ENCODE peak calls at places on chromosomes 3 and 15, in ten cellular contexts. B, L, T, V, O, P, R, N, J and Z are unnamed samples.

GRCh38 chr15:41838400-41838897 is at the start of gene PLA2G4B:
- DNase-seq in B (no peak), L (no peak), T (peak), V (peak), O (no peak), P (no peak), R (no peak), N (no peak), J (no peak), Z (no peak)

GRCh38 chr3:182605882-182606611 is 187.3 kb upstream of the ATP11B start:
- DNase-seq in B (no peak), L (no peak), T (no peak), V (no peak), O (no peak), P (no peak), R (no peak), N (no peak), J (no peak), Z (no peak)

GRCh38 chr3:126539558-126540250 is 15.7 kb downstream of the CHST13 start:
- DNase-seq in B (no peak), L (no peak), T (no peak), V (peak), O (peak), P (no peak), R (peak), N (no peak), J (no peak), Z (no peak)

GRCh38 chr3:70988111-70988510 is 595.4 kb downstream of the FOXP1 start:
- DNase-seq in B (no peak), L (no peak), T (no peak), V (no peak), O (no peak), P (no peak), R (no peak), N (no peak), J (no peak), Z (no peak)

GRCh38 chr15:83113881-83114280 is 6.4 kb downstream of the TM6SF1 start:
- DNase-seq in B (no peak), L (no peak), T (no peak), V (no peak), O (no peak), P (no peak), R (no peak), N (no peak), J (no peak), Z (no peak)

GRCh38 chr3:45188714-45189659 is 37.1 kb downstream of the TMEM158 start:
- DNase-seq in B (peak), L (no peak), T (no peak), V (no peak), O (no peak), P (no peak), R (peak), N (no peak), J (no peak), Z (no peak)

GRCh38 chr3:173548261-173548660 is 150.7 kb downstream of the NLGN1 start:
- DNase-seq in B (peak), L (no peak), T (no peak), V (no peak), O (no peak), P (no peak), R (no peak), N (no peak), J (no peak), Z (no peak)

GRCh38 chr15:84034831-84035753 is 200.5 kb upstream of the GOLGA6L4 start:
- DNase-seq in B (peak), L (no peak), T (no peak), V (no peak), O (peak), P (no peak), R (no peak), N (peak), J (no peak), Z (no peak)

GRCh38 chr3:48268936-48269551 is 28.1 kb downstream of the ZNF589 start:
- DNase-seq in B (no peak), L (no peak), T (no peak), V (no peak), O (no peak), P (no peak), R (no peak), N (no peak), J (no peak), Z (no peak)

GRCh38 chr3:38843898-38844297 is 27.9 kb upstream of the SCN10A start:
- DNase-seq in B (peak), L (no peak), T (no peak), V (no peak), O (no peak), P (no peak), R (no peak), N (peak), J (no peak), Z (no peak)

GRCh38 chr15:40420793-40421192 is 15.2 kb downstream of the IVD start:
- DNase-seq in B (no peak), L (no peak), T (no peak), V (peak), O (no peak), P (peak), R (no peak), N (no peak), J (no peak), Z (no peak)

GRCh38 chr15:44735482-44736260 is 657 bp upstream of the TRIM69 start:
- DNase-seq in B (peak), L (no peak), T (peak), V (no peak), O (no peak), P (peak), R (peak), N (no peak), J (no peak), Z (no peak)

GRCh38 chr3:9600597-9600996 is 47.0 kb upstream of the LHFPL4 start:
- DNase-seq in B (no peak), L (no peak), T (no peak), V (peak), O (no peak), P (peak), R (no peak), N (peak), J (no peak), Z (no peak)

GRCh38 chr3:178795349-178795748 is 259.1 kb downstream of the KCNMB2 start:
- DNase-seq in B (no peak), L (no peak), T (no peak), V (no peak), O (peak), P (no peak), R (no peak), N (no peak), J (no peak), Z (no peak)

GRCh38 chr15:41474436-41474835 is 19.2 kb upstream of the ITPKA start:
- DNase-seq in B (no peak), L (no peak), T (no peak), V (no peak), O (no peak), P (no peak), R (no peak), N (no peak), J (no peak), Z (no peak)

GRCh38 chr3:29279830-29280229 is 1.0 kb upstream of the RBMS3 start:
- DNase-seq in B (peak), L (no peak), T (peak), V (no peak), O (no peak), P (peak), R (no peak), N (no peak), J (no peak), Z (no peak)

GRCh38 chr15:75696303-75696657 is 16.4 kb downstream of the CSPG4 start:
- DNase-seq in B (no peak), L (no peak), T (no peak), V (no peak), O (no peak), P (peak), R (no peak), N (no peak), J (no peak), Z (no peak)

GRCh38 chr3:73432021-73432722 is 192.6 kb downstream of the PDZRN3 start:
- DNase-seq in B (peak), L (no peak), T (no peak), V (no peak), O (peak), P (peak), R (peak), N (peak), J (no peak), Z (no peak)

GRCh38 chr15:63402498-63403253 is 21.0 kb upstream of the CA12 start:
- DNase-seq in B (peak), L (peak), T (no peak), V (no peak), O (no peak), P (no peak), R (no peak), N (peak), J (no peak), Z (no peak)

GRCh38 chr3:59444293-59444671 is 394.5 kb upstream of the CFAP20DC start:
- DNase-seq in B (no peak), L (peak), T (no peak), V (no peak), O (no peak), P (no peak), R (no peak), N (no peak), J (no peak), Z (no peak)

GRCh38 chr15:78808550-78808949 is 2.7 kb downstream of the ADAMTS7 start:
- DNase-seq in B (no peak), L (no peak), T (no peak), V (no peak), O (peak), P (no peak), R (no peak), N (peak), J (no peak), Z (no peak)

GRCh38 chr15:37093480-37094410 is 6.6 kb downstream of the MEIS2 start:
- DNase-seq in B (peak), L (no peak), T (no peak), V (no peak), O (peak), P (peak), R (peak), N (no peak), J (no peak), Z (no peak)

GRCh38 chr3:172524611-172525010 is 1.4 kb upstream of the TNFSF10 start:
- DNase-seq in B (no peak), L (no peak), T (no peak), V (no peak), O (no peak), P (no peak), R (no peak), N (no peak), J (no peak), Z (no peak)

GRCh38 chr3:129632977-129633376 is 26.5 kb upstream of the PLXND1 start:
- DNase-seq in B (no peak), L (no peak), T (no peak), V (no peak), O (peak), P (no peak), R (no peak), N (no peak), J (no peak), Z (no peak)

GRCh38 chr3:37130984-37131975 is 43.1 kb downstream of the LRRFIP2 start:
- DNase-seq in B (no peak), L (no peak), T (no peak), V (no peak), O (no peak), P (no peak), R (no peak), N (no peak), J (no peak), Z (no peak)

GRCh38 chr3:24640330-24640877 is 145.8 kb upstream of the THRB start:
- DNase-seq in B (peak), L (no peak), T (no peak), V (no peak), O (no peak), P (no peak), R (no peak), N (peak), J (no peak), Z (no peak)

GRCh38 chr3:120182613-120183524 is 88.6 kb upstream of the GSK3B start:
- DNase-seq in B (peak), L (no peak), T (no peak), V (no peak), O (no peak), P (no peak), R (no peak), N (peak), J (no peak), Z (no peak)

DNA sequence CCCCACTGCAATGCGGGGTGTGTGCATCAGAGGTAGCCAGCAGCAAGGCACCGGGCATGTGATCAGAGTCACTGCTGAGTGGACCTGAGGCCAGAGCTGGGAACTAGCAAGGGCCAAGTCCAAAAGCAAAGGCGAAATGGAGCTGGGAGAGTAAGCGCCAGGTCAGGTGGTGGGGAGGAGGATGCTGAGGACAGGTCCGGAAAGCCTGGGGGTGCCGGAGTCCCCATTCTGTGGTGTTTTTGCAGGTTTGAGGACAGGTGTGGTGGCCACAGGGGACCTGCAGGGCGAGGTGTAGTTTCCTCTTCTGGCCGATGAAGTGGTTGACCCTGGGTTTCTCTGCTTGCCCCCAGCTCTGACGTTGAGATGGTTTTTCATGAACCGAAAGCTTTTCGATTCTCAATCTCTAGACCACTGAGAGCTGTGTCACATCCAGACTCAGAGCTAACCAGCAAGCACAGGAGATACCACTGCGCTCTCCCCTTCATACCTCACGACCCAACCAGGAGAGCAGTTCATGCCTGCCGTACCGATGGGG is 35.0 kb upstream of the HES1 start:
- DNase-seq in B (no peak), L (no peak), T (no peak), V (no peak), O (no peak), P (no peak), R (no peak), N (no peak), J (no peak), Z (no peak)
- H3K27ac ChIP-seq in B (no peak), L (no peak), T (no peak), V (no peak), O (no peak), P (no peak), R (no peak), N (peak), J (no peak), Z (no peak)

GRCh38 chr3:170689218-170689874 is 103.5 kb upstream of the SLC7A14 start:
- DNase-seq in B (peak), L (no peak), T (no peak), V (peak), O (peak), P (peak), R (no peak), N (peak), J (no peak), Z (no peak)
- H3K27ac ChIP-seq in B (peak), L (no peak), T (peak), V (peak), O (no peak), P (no peak), R (no peak), N (peak), J (peak), Z (no peak)

DNA sequence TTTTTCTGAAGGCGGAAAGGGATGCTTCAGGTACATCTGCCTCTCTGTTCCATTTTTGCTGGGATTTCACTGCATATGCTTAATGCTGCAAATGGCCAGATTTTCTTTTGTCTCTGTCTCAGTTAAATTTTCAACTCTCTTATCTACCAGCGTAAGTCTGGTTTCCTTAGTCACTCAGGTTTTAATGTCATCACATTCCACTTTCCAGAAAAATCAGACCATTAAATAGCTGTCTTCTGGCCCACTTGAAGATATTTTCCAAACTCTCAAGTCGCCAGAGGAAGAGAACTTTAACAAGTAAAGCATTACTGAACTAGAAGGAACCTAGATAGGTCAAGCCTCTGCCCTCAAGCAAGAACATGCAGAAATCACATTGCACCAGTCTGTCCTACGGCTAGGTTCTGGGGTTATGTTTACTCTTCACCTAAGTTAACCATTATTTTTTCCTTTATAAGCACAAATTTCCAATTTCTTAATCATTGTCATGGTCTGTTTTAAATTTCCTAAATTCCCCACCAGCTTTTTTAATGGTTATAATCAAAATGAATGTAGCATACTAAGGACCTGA is 26.5 kb downstream of the AVEN start:
- DNase-seq in B (no peak), L (no peak), T (no peak), V (no peak), O (no peak), P (no peak), R (no peak), N (no peak), J (no peak), Z (no peak)
- H3K27ac ChIP-seq in B (no peak), L (no peak), T (no peak), V (no peak), O (no peak), P (no peak), R (no peak), N (no peak), J (no peak), Z (no peak)

GRCh38 chr3:42115223-42115622 is 24.1 kb downstream of the TRAK1 start:
- DNase-seq in B (no peak), L (no peak), T (peak), V (peak), O (no peak), P (peak), R (no peak), N (no peak), J (no peak), Z (no peak)
- H3K27ac ChIP-seq in B (no peak), L (no peak), T (peak), V (no peak), O (no peak), P (no peak), R (no peak), N (no peak), J (no peak), Z (no peak)

GRCh38 chr15:31852933-31853332 is 177.4 kb upstream of the CHRNA7 start:
- DNase-seq in B (no peak), L (no peak), T (no peak), V (no peak), O (no peak), P (no peak), R (no peak), N (no peak), J (no peak), Z (no peak)
- H3K27ac ChIP-seq in B (no peak), L (no peak), T (no peak), V (no peak), O (peak), P (no peak), R (no peak), N (no peak), J (peak), Z (no peak)

GRCh38 chr15:80969316-80969715 is 20.3 kb downstream of the MESD start:
- DNase-seq in B (no peak), L (no peak), T (no peak), V (no peak), O (peak), P (no peak), R (no peak), N (no peak), J (no peak), Z (no peak)

GRCh38 chr15:80970018-80970657 is 19.5 kb downstream of the MESD start:
- DNase-seq in B (peak), L (peak), T (peak), V (no peak), O (peak), P (peak), R (peak), N (peak), J (peak), Z (peak)

GRCh38 chr15:80966431-80967197 is 23.0 kb downstream of the MESD start:
- DNase-seq in B (no peak), L (no peak), T (no peak), V (no peak), O (peak), P (no peak), R (no peak), N (no peak), J (no peak), Z (no peak)

GRCh38 chr15:80967991-80968510 is 21.6 kb downstream of the MESD start:
- DNase-seq in B (no peak), L (no peak), T (no peak), V (no peak), O (peak), P (no peak), R (no peak), N (no peak), J (no peak), Z (peak)

DNA sequence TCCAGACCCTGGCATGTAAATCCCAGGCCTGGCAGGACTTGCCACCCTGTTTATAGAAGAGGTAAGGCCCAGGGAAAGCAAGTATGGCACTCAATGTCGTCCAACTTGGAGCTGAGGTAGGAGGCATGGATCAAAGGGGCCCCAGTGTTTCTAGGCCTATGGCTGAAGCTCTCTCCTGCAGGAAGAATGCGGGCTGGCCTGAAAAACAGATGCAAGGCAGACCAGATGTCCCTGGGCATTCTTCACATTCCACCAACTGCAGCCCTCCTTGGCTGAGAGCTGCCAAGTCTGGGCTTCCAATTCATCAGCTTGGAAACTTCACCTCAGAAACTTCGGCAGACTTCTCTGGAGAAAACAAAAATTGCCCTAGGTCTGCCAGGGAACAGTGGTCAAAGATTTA is 22.2 kb downstream of the MESD start:
- DNase-seq in B (peak), L (no peak), T (no peak), V (no peak), O (peak), P (no peak), R (no peak), N (no peak), J (no peak), Z (no peak)
- H3K27ac ChIP-seq in B (peak), L (no peak), T (no peak), V (no peak), O (peak), P (no peak), R (no peak), N (no peak), J (no peak), Z (no peak)

GRCh38 chr15:52309154-52309548 is 13.5 kb upstream of the MYO5C start:
- DNase-seq in B (no peak), L (no peak), T (no peak), V (no peak), O (no peak), P (no peak), R (no peak), N (no peak), J (no peak), Z (no peak)
- H3K27ac ChIP-seq in B (no peak), L (no peak), T (no peak), V (no peak), O (no peak), P (no peak), R (no peak), N (no peak), J (no peak), Z (no peak)

GRCh38 chr3:50600141-50600753 is 11.3 kb downstream of the CISH start:
- DNase-seq in B (no peak), L (no peak), T (peak), V (no peak), O (no peak), P (peak), R (no peak), N (no peak), J (no peak), Z (no peak)

GRCh38 chr3:50599716-50600118 is 11.9 kb downstream of the CISH start:
- DNase-seq in B (no peak), L (no peak), T (no peak), V (no peak), O (no peak), P (peak), R (no peak), N (no peak), J (no peak), Z (no peak)

GRCh38 chr3:50600841-50601591 is 10.6 kb downstream of the CISH start:
- DNase-seq in B (peak), L (peak), T (peak), V (peak), O (no peak), P (peak), R (peak), N (peak), J (peak), Z (peak)

GRCh38 chr3:50602675-50603191 is 8.8 kb downstream of the CISH start:
- DNase-seq in B (no peak), L (no peak), T (no peak), V (no peak), O (no peak), P (peak), R (no peak), N (no peak), J (no peak), Z (no peak)

DNA sequence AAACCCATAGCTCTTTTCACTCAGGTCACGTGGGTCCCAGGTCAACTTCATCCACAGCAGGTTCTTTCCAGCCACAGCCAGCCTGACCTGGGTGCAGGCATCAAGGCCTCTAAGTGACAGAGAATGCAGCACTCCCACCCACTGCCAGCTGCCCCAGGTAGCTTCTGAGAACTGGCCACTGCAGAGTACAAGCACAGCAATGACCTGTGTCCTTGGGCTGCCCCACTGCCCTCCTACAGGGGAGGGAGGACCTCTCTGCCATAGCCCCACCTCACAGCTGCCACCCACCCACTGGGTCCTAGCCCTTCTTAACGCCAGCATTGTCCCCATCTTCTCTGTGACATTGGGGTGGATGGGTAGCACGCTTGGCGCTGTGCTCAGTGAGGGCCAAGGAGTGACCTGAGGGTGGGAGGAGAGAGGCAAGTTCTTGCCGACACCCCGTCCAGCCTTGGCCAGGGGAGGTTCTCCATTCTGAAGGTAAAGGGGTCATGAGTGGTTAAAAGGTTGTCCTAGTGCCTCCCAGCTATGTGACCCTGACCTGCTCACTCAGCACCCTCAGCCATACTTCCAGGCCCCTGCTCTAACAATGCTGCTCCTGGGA is 12.4 kb downstream of the CISH start:
- DNase-seq in B (no peak), L (no peak), T (no peak), V (no peak), O (no peak), P (peak), R (no peak), N (no peak), J (no peak), Z (no peak)
- H3K27ac ChIP-seq in B (no peak), L (peak), T (peak), V (peak), O (no peak), P (peak), R (peak), N (peak), J (no peak), Z (no peak)